ENCODE peak calls at places on chromosomes 1 and 21, in nine cellular contexts. One of them, this sample, is unnamed.

GRCh38 chr1:21573475-21573874 is 64.3 kb downstream of the ALPL start:
- DNase-seq in stimulated activated naive CD4-positive, alpha-beta T cell treated with Interleukin-2 at 50 U/mL for 16 hours: no peak
- DNase-seq in kidney: peak; percentile 38
- DNase-seq in testis: no peak
- DNase-seq in RWPE1: no peak
- DNase-seq in NCI-H510A treated with DMSO at 0.1 percent for 48 hours: no peak
- DNase-seq in stimulated activated CD4-positive, alpha-beta T cell treated with anti-CD3 and anti-CD28 coated beads, TNF-alpha, amount 100 ng/mL, for 1 hour: no peak
- DNase-seq in GM06990: no peak
- DNase-seq in iPS-NIHi11: no peak
- DNase-seq in this sample: no peak

GRCh38 chr1:69320679-69321310 is 246.9 kb upstream of the LRRC7 start:
- DNase-seq in stimulated activated naive CD4-positive, alpha-beta T cell treated with Interleukin-2 at 50 U/mL for 16 hours: no peak
- DNase-seq in kidney: no peak
- DNase-seq in testis: no peak
- DNase-seq in RWPE1: no peak
- DNase-seq in NCI-H510A treated with DMSO at 0.1 percent for 48 hours: no peak
- DNase-seq in stimulated activated CD4-positive, alpha-beta T cell treated with anti-CD3 and anti-CD28 coated beads, TNF-alpha, amount 100 ng/mL, for 1 hour: no peak
- DNase-seq in GM06990: no peak
- DNase-seq in iPS-NIHi11: no peak
- DNase-seq in this sample: no peak

GRCh38 chr1:93186667-93187066 is 6.1 kb downstream of the CCDC18 start:
- DNase-seq in stimulated activated naive CD4-positive, alpha-beta T cell treated with Interleukin-2 at 50 U/mL for 16 hours: no peak
- DNase-seq in kidney: no peak
- DNase-seq in testis: no peak
- DNase-seq in RWPE1: no peak
- DNase-seq in NCI-H510A treated with DMSO at 0.1 percent for 48 hours: no peak
- DNase-seq in stimulated activated CD4-positive, alpha-beta T cell treated with anti-CD3 and anti-CD28 coated beads, TNF-alpha, amount 100 ng/mL, for 1 hour: no peak
- DNase-seq in GM06990: no peak
- DNase-seq in iPS-NIHi11: no peak
- DNase-seq in this sample: no peak

GRCh38 chr1:172530000-172530399 is 3.0 kb upstream of the SUCO start:
- DNase-seq in stimulated activated naive CD4-positive, alpha-beta T cell treated with Interleukin-2 at 50 U/mL for 16 hours: no peak
- DNase-seq in kidney: no peak
- DNase-seq in testis: no peak
- DNase-seq in RWPE1: no peak
- DNase-seq in NCI-H510A treated with DMSO at 0.1 percent for 48 hours: no peak
- DNase-seq in stimulated activated CD4-positive, alpha-beta T cell treated with anti-CD3 and anti-CD28 coated beads, TNF-alpha, amount 100 ng/mL, for 1 hour: no peak
- DNase-seq in GM06990: no peak
- DNase-seq in iPS-NIHi11: no peak
- DNase-seq in this sample: no peak

GRCh38 chr1:37478451-37478871 is 4.1 kb downstream of the ZC3H12A start:
- DNase-seq in stimulated activated naive CD4-positive, alpha-beta T cell treated with Interleukin-2 at 50 U/mL for 16 hours: peak; percentile 55
- DNase-seq in kidney: no peak
- DNase-seq in testis: no peak
- DNase-seq in RWPE1: peak; percentile 39
- DNase-seq in NCI-H510A treated with DMSO at 0.1 percent for 48 hours: no peak
- DNase-seq in stimulated activated CD4-positive, alpha-beta T cell treated with anti-CD3 and anti-CD28 coated beads, TNF-alpha, amount 100 ng/mL, for 1 hour: peak; percentile 24
- DNase-seq in GM06990: no peak
- DNase-seq in iPS-NIHi11: no peak
- DNase-seq in this sample: no peak

GRCh38 chr1:24540906-24541710 is 14.8 kb upstream of the NCMAP start:
- DNase-seq in stimulated activated naive CD4-positive, alpha-beta T cell treated with Interleukin-2 at 50 U/mL for 16 hours: peak; percentile 39
- DNase-seq in kidney: no peak
- DNase-seq in testis: no peak
- DNase-seq in RWPE1: peak; percentile 40
- DNase-seq in NCI-H510A treated with DMSO at 0.1 percent for 48 hours: peak; percentile 34
- DNase-seq in stimulated activated CD4-positive, alpha-beta T cell treated with anti-CD3 and anti-CD28 coated beads, TNF-alpha, amount 100 ng/mL, for 1 hour: no peak
- DNase-seq in GM06990: no peak
- DNase-seq in iPS-NIHi11: no peak
- DNase-seq in this sample: no peak

GRCh38 chr1:207025144-207025880 is 7.2 kb downstream of the C1orf116 start:
- DNase-seq in stimulated activated naive CD4-positive, alpha-beta T cell treated with Interleukin-2 at 50 U/mL for 16 hours: no peak
- DNase-seq in kidney: no peak
- DNase-seq in testis: no peak
- DNase-seq in RWPE1: no peak
- DNase-seq in NCI-H510A treated with DMSO at 0.1 percent for 48 hours: no peak
- DNase-seq in stimulated activated CD4-positive, alpha-beta T cell treated with anti-CD3 and anti-CD28 coated beads, TNF-alpha, amount 100 ng/mL, for 1 hour: no peak
- DNase-seq in GM06990: no peak
- DNase-seq in iPS-NIHi11: no peak
- DNase-seq in this sample: no peak

GRCh38 chr1:155940531-155940992 is 876 bp upstream of the RXFP4 start:
- DNase-seq in stimulated activated naive CD4-positive, alpha-beta T cell treated with Interleukin-2 at 50 U/mL for 16 hours: no peak
- DNase-seq in kidney: no peak
- DNase-seq in testis: peak; percentile 49
- DNase-seq in RWPE1: peak; percentile 39
- DNase-seq in NCI-H510A treated with DMSO at 0.1 percent for 48 hours: peak; percentile 34
- DNase-seq in stimulated activated CD4-positive, alpha-beta T cell treated with anti-CD3 and anti-CD28 coated beads, TNF-alpha, amount 100 ng/mL, for 1 hour: no peak
- DNase-seq in GM06990: no peak
- DNase-seq in iPS-NIHi11: no peak
- DNase-seq in this sample: no peak

GRCh38 chr1:100866041-100866900 is 28.4 kb downstream of the EXTL2 start:
- DNase-seq in stimulated activated naive CD4-positive, alpha-beta T cell treated with Interleukin-2 at 50 U/mL for 16 hours: no peak
- DNase-seq in kidney: no peak
- DNase-seq in testis: no peak
- DNase-seq in RWPE1: peak; percentile 14
- DNase-seq in NCI-H510A treated with DMSO at 0.1 percent for 48 hours: peak; percentile 27
- DNase-seq in stimulated activated CD4-positive, alpha-beta T cell treated with anti-CD3 and anti-CD28 coated beads, TNF-alpha, amount 100 ng/mL, for 1 hour: no peak
- DNase-seq in GM06990: no peak
- DNase-seq in iPS-NIHi11: peak; percentile 15
- DNase-seq in this sample: no peak

GRCh38 chr21:45540601-45540970 is 1.7 kb downstream of the SLC19A1 start:
- DNase-seq in stimulated activated naive CD4-positive, alpha-beta T cell treated with Interleukin-2 at 50 U/mL for 16 hours: no peak
- DNase-seq in kidney: peak; percentile 65
- DNase-seq in testis: no peak
- DNase-seq in RWPE1: no peak
- DNase-seq in NCI-H510A treated with DMSO at 0.1 percent for 48 hours: no peak
- DNase-seq in stimulated activated CD4-positive, alpha-beta T cell treated with anti-CD3 and anti-CD28 coated beads, TNF-alpha, amount 100 ng/mL, for 1 hour: no peak
- DNase-seq in GM06990: no peak
- DNase-seq in iPS-NIHi11: no peak
- DNase-seq in this sample: no peak

GRCh38 chr1:4219826-4220225 is 319.8 kb upstream of the C1orf174 start:
- DNase-seq in stimulated activated naive CD4-positive, alpha-beta T cell treated with Interleukin-2 at 50 U/mL for 16 hours: no peak
- DNase-seq in kidney: no peak
- DNase-seq in testis: no peak
- DNase-seq in RWPE1: no peak
- DNase-seq in NCI-H510A treated with DMSO at 0.1 percent for 48 hours: no peak
- DNase-seq in stimulated activated CD4-positive, alpha-beta T cell treated with anti-CD3 and anti-CD28 coated beads, TNF-alpha, amount 100 ng/mL, for 1 hour: no peak
- DNase-seq in GM06990: no peak
- DNase-seq in iPS-NIHi11: no peak
- DNase-seq in this sample: no peak

GRCh38 chr21:25561668-25562641 is 45.3 kb downstream of the MRPL39 start:
- DNase-seq in stimulated activated naive CD4-positive, alpha-beta T cell treated with Interleukin-2 at 50 U/mL for 16 hours: peak; percentile 93
- DNase-seq in kidney: peak; percentile 82
- DNase-seq in testis: peak; percentile 37
- DNase-seq in RWPE1: peak; percentile 45
- DNase-seq in NCI-H510A treated with DMSO at 0.1 percent for 48 hours: no peak
- DNase-seq in stimulated activated CD4-positive, alpha-beta T cell treated with anti-CD3 and anti-CD28 coated beads, TNF-alpha, amount 100 ng/mL, for 1 hour: peak; percentile 83
- DNase-seq in GM06990: peak; percentile 94
- DNase-seq in iPS-NIHi11: peak; percentile 81
- DNase-seq in this sample: no peak

This sample was measured in GM12864.